ENCODE peak calls at places on chromosomes 7 and 10, in four cellular contexts. N is HAP-1, Y is mesendoderm, F is fibroblast of the conjunctiva. P is an unnamed sample.

GRCh38 chr10:24513155-24513554 is 210.5 kb downstream of the ARHGAP21 start:
- DNase-seq in Y (peak), N (no peak), F (peak), P (peak)

GRCh38 chr7:55507743-55508142 is 64.6 kb downstream of the VOPP1 start:
- DNase-seq in Y (no peak), N (no peak), F (no peak), P (no peak)

GRCh38 chr7:13538669-13539068 is 450.8 kb downstream of the ETV1 start:
- DNase-seq in F (no peak), Y (no peak), N (no peak), P (no peak)

GRCh38 chr10:33291053-33291592 is 43.3 kb downstream of the NRP1 start:
- DNase-seq in Y (no peak), F (peak), N (peak), P (no peak)

GRCh38 chr7:94621120-94621519 is 34.8 kb downstream of the SGCE start:
- DNase-seq in N (no peak), F (no peak), Y (no peak), P (no peak)

GRCh38 chr10:69802424-69803161 is 887 bp downstream of the COL13A1 start:
- DNase-seq in F (no peak), N (peak), Y (peak), P (peak)

GRCh38 chr7:116030626-116031276 is at the start of gene TFEC:
- DNase-seq in Y (peak), N (no peak), F (no peak), P (peak)

GRCh38 chr7:94190599-94191061 is 186.5 kb upstream of the BET1 start:
- DNase-seq in N (no peak), Y (no peak), F (peak), P (no peak)

GRCh38 chr7:126419047-126419446 is 833.7 kb downstream of the GRM8 start:
- DNase-seq in F (no peak), N (no peak), Y (no peak), P (no peak)

GRCh38 chr10:10773109-10773508 is 244.6 kb upstream of the CELF2 start:
- DNase-seq in N (no peak), F (no peak), Y (no peak), P (no peak)

GRCh38 chr7:90271753-90272152 is 26.8 kb downstream of the CFAP69 start:
- DNase-seq in Y (no peak), N (no peak), F (peak), P (no peak)

GRCh38 chr7:156640949-156641485 is 443 bp downstream of the RNF32 start:
- DNase-seq in F (no peak), N (no peak), Y (peak), P (peak)

GRCh38 chr7:75962607-75963382 is 31.6 kb downstream of the TMEM120A start:
- DNase-seq in F (peak), Y (no peak), N (no peak), P (no peak)

GRCh38 chr7:40297741-40298311 is 163.0 kb downstream of the SUGCT start:
- DNase-seq in F (no peak), Y (no peak), N (no peak), P (no peak)

GRCh38 chr7:53420550-53420949 is 385.1 kb downstream of the POM121L12 start:
- DNase-seq in Y (no peak), N (no peak), F (no peak), P (no peak)

GRCh38 chr7:139725077-139725476 is 52.7 kb downstream of the HIPK2 start:
- DNase-seq in F (peak), Y (no peak), N (peak), P (no peak)

GRCh38 chr7:148921806-148922205 is 37.7 kb upstream of the EZH2 start:
- DNase-seq in N (no peak), Y (no peak), F (no peak), P (no peak)

GRCh38 chr7:14720792-14721191 is 181.8 kb downstream of the DGKB start:
- DNase-seq in F (no peak), Y (no peak), N (no peak), P (no peak)

GRCh38 chr10:63553473-63553872 is 32.3 kb downstream of the REEP3 start:
- DNase-seq in Y (no peak), F (no peak), N (no peak), P (no peak)

GRCh38 chr10:69800109-69800508 is 1.6 kb upstream of the COL13A1 start:
- DNase-seq in Y (peak), F (peak), N (peak), P (no peak)